ENCODE peak calls at places on chromosomes 16 and 17, in seven cellular contexts. One of them, this sample, is unnamed.

GRCh38 chr16:66240565-66240964 is 125.9 kb upstream of the CDH5 start:
- DNase-seq in tibial artery: no peak
- DNase-seq in brain microvascular endothelial cell: no peak
- DNase-seq in mammary epithelial cell: no peak
- DNase-seq in MM.1S: no peak
- DNase-seq in esophagus squamous epithelium: no peak
- DNase-seq in HCT116: no peak
- DNase-seq in this sample: no peak

GRCh38 chr17:4872786-4873185 is 26.6 kb upstream of the C17orf107 start:
- DNase-seq in tibial artery: no peak
- DNase-seq in MM.1S: no peak
- DNase-seq in HCT116: no peak
- DNase-seq in mammary epithelial cell: no peak
- DNase-seq in brain microvascular endothelial cell: no peak
- DNase-seq in esophagus squamous epithelium: no peak
- DNase-seq in this sample: no peak

GRCh38 chr17:27207073-27207511 is 86.8 kb upstream of the WSB1 start:
- DNase-seq in brain microvascular endothelial cell: peak; percentile 66
- DNase-seq in esophagus squamous epithelium: no peak
- DNase-seq in MM.1S: no peak
- DNase-seq in HCT116: peak; percentile 22
- DNase-seq in mammary epithelial cell: peak; percentile 70
- DNase-seq in tibial artery: no peak
- DNase-seq in this sample: no peak

GRCh38 chr16:80720759-80721470 is 83.5 kb downstream of the CDYL2 start:
- DNase-seq in MM.1S: no peak
- DNase-seq in HCT116: no peak
- DNase-seq in mammary epithelial cell: peak; percentile 8
- DNase-seq in tibial artery: no peak
- DNase-seq in esophagus squamous epithelium: no peak
- DNase-seq in brain microvascular endothelial cell: peak; percentile 16
- DNase-seq in this sample: no peak

GRCh38 chr17:78944956-78945355 is 19.8 kb upstream of the TIMP2 start:
- DNase-seq in mammary epithelial cell: no peak
- DNase-seq in tibial artery: no peak
- DNase-seq in HCT116: no peak
- DNase-seq in MM.1S: no peak
- DNase-seq in esophagus squamous epithelium: no peak
- DNase-seq in brain microvascular endothelial cell: no peak
- DNase-seq in this sample: no peak

GRCh38 chr17:43879723-43880419 is 27.5 kb downstream of the MPP2 start:
- DNase-seq in HCT116: no peak
- DNase-seq in MM.1S: no peak
- DNase-seq in mammary epithelial cell: no peak
- DNase-seq in esophagus squamous epithelium: no peak
- DNase-seq in tibial artery: no peak
- DNase-seq in brain microvascular endothelial cell: no peak
- DNase-seq in this sample: no peak

GRCh38 chr17:17970699-17971430 is 1.3 kb downstream of the TOM1L2 start:
- DNase-seq in HCT116: no peak
- DNase-seq in tibial artery: no peak
- DNase-seq in MM.1S: no peak
- DNase-seq in mammary epithelial cell: no peak
- DNase-seq in esophagus squamous epithelium: no peak
- DNase-seq in brain microvascular endothelial cell: no peak
- DNase-seq in this sample: no peak

GRCh38 chr16:20956319-20956718 is 55.7 kb downstream of the LYRM1 start:
- DNase-seq in esophagus squamous epithelium: no peak
- DNase-seq in mammary epithelial cell: no peak
- DNase-seq in MM.1S: no peak
- DNase-seq in tibial artery: no peak
- DNase-seq in brain microvascular endothelial cell: no peak
- DNase-seq in HCT116: no peak
- DNase-seq in this sample: no peak

GRCh38 chr16:75250809-75251279 is 580 bp downstream of the BCAR1 start:
- DNase-seq in mammary epithelial cell: no peak
- DNase-seq in HCT116: no peak
- DNase-seq in esophagus squamous epithelium: no peak
- DNase-seq in tibial artery: no peak
- DNase-seq in MM.1S: no peak
- DNase-seq in brain microvascular endothelial cell: no peak
- DNase-seq in this sample: no peak

GRCh38 chr16:15966420-15967222 is 17.2 kb downstream of the ABCC1 start:
- DNase-seq in mammary epithelial cell: peak; percentile 85
- DNase-seq in MM.1S: no peak
- DNase-seq in HCT116: peak; percentile 92
- DNase-seq in brain microvascular endothelial cell: peak; percentile 42
- DNase-seq in esophagus squamous epithelium: no peak
- DNase-seq in tibial artery: no peak
- DNase-seq in this sample: no peak

GRCh38 chr16:56732832-56733231 is 2.9 kb downstream of the NUP93 start:
- DNase-seq in esophagus squamous epithelium: no peak
- DNase-seq in HCT116: no peak
- DNase-seq in tibial artery: no peak
- DNase-seq in mammary epithelial cell: peak; percentile 10
- DNase-seq in brain microvascular endothelial cell: no peak
- DNase-seq in MM.1S: no peak
- DNase-seq in this sample: no peak

GRCh38 chr17:75219815-75220214 is 14.3 kb downstream of the NUP85 start:
- DNase-seq in HCT116: no peak
- DNase-seq in mammary epithelial cell: no peak
- DNase-seq in tibial artery: no peak
- DNase-seq in MM.1S: no peak
- DNase-seq in brain microvascular endothelial cell: no peak
- DNase-seq in esophagus squamous epithelium: no peak
- DNase-seq in this sample: no peak

GRCh38 chr17:83067718-83068261 is 11.6 kb upstream of the METRNL start:
- DNase-seq in esophagus squamous epithelium: no peak
- DNase-seq in tibial artery: peak; percentile 19
- DNase-seq in brain microvascular endothelial cell: no peak
- DNase-seq in HCT116: no peak
- DNase-seq in MM.1S: peak; percentile 4
- DNase-seq in mammary epithelial cell: no peak
- DNase-seq in this sample: no peak

GRCh38 chr17:40618754-40619625 is 28.6 kb downstream of the SMARCE1 start:
- DNase-seq in tibial artery: no peak
- DNase-seq in MM.1S: no peak
- DNase-seq in esophagus squamous epithelium: no peak
- DNase-seq in brain microvascular endothelial cell: no peak
- DNase-seq in mammary epithelial cell: no peak
- DNase-seq in HCT116: no peak
- DNase-seq in this sample: no peak

GRCh38 chr17:12977008-12977751 is 40.6 kb downstream of the ELAC2 start:
- DNase-seq in tibial artery: no peak
- DNase-seq in brain microvascular endothelial cell: no peak
- DNase-seq in HCT116: no peak
- DNase-seq in MM.1S: no peak
- DNase-seq in mammary epithelial cell: no peak
- DNase-seq in esophagus squamous epithelium: no peak
- DNase-seq in this sample: no peak

GRCh38 chr16:17414421-17414820 is 56.3 kb downstream of the XYLT1 start:
- DNase-seq in HCT116: no peak
- DNase-seq in MM.1S: no peak
- DNase-seq in esophagus squamous epithelium: no peak
- DNase-seq in brain microvascular endothelial cell: no peak
- DNase-seq in tibial artery: no peak
- DNase-seq in mammary epithelial cell: no peak
- DNase-seq in this sample: no peak

GRCh38 chr16:46586011-46586577 is 35.1 kb downstream of the SHCBP1 start:
- DNase-seq in MM.1S: no peak
- DNase-seq in esophagus squamous epithelium: no peak
- DNase-seq in HCT116: no peak
- DNase-seq in brain microvascular endothelial cell: no peak
- DNase-seq in mammary epithelial cell: no peak
- DNase-seq in tibial artery: no peak
- DNase-seq in this sample: no peak

GRCh38 chr17:9121186-9121820 is 100.0 kb downstream of the NTN1 start:
- DNase-seq in mammary epithelial cell: no peak
- DNase-seq in tibial artery: no peak
- DNase-seq in brain microvascular endothelial cell: no peak
- DNase-seq in MM.1S: no peak
- DNase-seq in HCT116: no peak
- DNase-seq in esophagus squamous epithelium: no peak
- DNase-seq in this sample: no peak

GRCh38 chr17:1031711-1032110 is 34.8 kb downstream of the TIMM22 start:
- DNase-seq in HCT116: no peak
- DNase-seq in brain microvascular endothelial cell: no peak
- DNase-seq in esophagus squamous epithelium: no peak
- DNase-seq in mammary epithelial cell: no peak
- DNase-seq in MM.1S: no peak
- DNase-seq in tibial artery: no peak
- DNase-seq in this sample: no peak

GRCh38 chr17:15663691-15664090 is 20.4 kb downstream of the TRIM16 start:
- DNase-seq in HCT116: no peak
- DNase-seq in MM.1S: no peak
- DNase-seq in esophagus squamous epithelium: no peak
- DNase-seq in tibial artery: no peak
- DNase-seq in brain microvascular endothelial cell: no peak
- DNase-seq in mammary epithelial cell: no peak
- DNase-seq in this sample: no peak

GRCh38 chr17:6098466-6099180 is 28.4 kb downstream of the WSCD1 start:
- DNase-seq in MM.1S: no peak
- DNase-seq in HCT116: no peak
- DNase-seq in mammary epithelial cell: no peak
- DNase-seq in tibial artery: peak; percentile 47
- DNase-seq in brain microvascular endothelial cell: no peak
- DNase-seq in esophagus squamous epithelium: no peak
- DNase-seq in this sample: no peak

GRCh38 chr16:68311316-68311620 is 449 bp downstream of the PRMT7 start:
- DNase-seq in brain microvascular endothelial cell: peak; percentile 24
- DNase-seq in mammary epithelial cell: no peak
- DNase-seq in esophagus squamous epithelium: no peak
- DNase-seq in tibial artery: no peak
- DNase-seq in MM.1S: peak; percentile 71
- DNase-seq in HCT116: no peak
- DNase-seq in this sample: no peak

GRCh38 chr17:8976638-8977037 is 11.1 kb upstream of the PIK3R5 start:
- DNase-seq in brain microvascular endothelial cell: no peak
- DNase-seq in HCT116: no peak
- DNase-seq in esophagus squamous epithelium: no peak
- DNase-seq in tibial artery: no peak
- DNase-seq in MM.1S: peak; percentile 13
- DNase-seq in mammary epithelial cell: peak; percentile 16
- DNase-seq in this sample: no peak

GRCh38 chr17:199806-200603 is 18.6 kb upstream of the DOC2B start:
- DNase-seq in tibial artery: no peak
- DNase-seq in brain microvascular endothelial cell: no peak
- DNase-seq in MM.1S: no peak
- DNase-seq in mammary epithelial cell: peak; percentile 20
- DNase-seq in HCT116: no peak
- DNase-seq in esophagus squamous epithelium: no peak
- DNase-seq in this sample: no peak

GRCh38 chr17:77892469-77893143 is 65.9 kb upstream of the TNRC6C start:
- DNase-seq in mammary epithelial cell: no peak
- DNase-seq in brain microvascular endothelial cell: no peak
- DNase-seq in tibial artery: no peak
- DNase-seq in esophagus squamous epithelium: no peak
- DNase-seq in HCT116: peak; percentile 21
- DNase-seq in MM.1S: no peak
- DNase-seq in this sample: no peak

GRCh38 chr17:5585814-5586558 is 1.7 kb upstream of the NLRP1 start:
- DNase-seq in mammary epithelial cell: peak; percentile 65
- DNase-seq in MM.1S: no peak
- DNase-seq in HCT116: no peak
- DNase-seq in brain microvascular endothelial cell: no peak
- DNase-seq in tibial artery: no peak
- DNase-seq in esophagus squamous epithelium: no peak
- DNase-seq in this sample: no peak

GRCh38 chr17:683040-683439 is 31.6 kb downstream of the VPS53 start:
- DNase-seq in MM.1S: no peak
- DNase-seq in brain microvascular endothelial cell: no peak
- DNase-seq in mammary epithelial cell: no peak
- DNase-seq in esophagus squamous epithelium: no peak
- DNase-seq in HCT116: no peak
- DNase-seq in tibial artery: no peak
- DNase-seq in this sample: no peak

GRCh38 chr17:60526726-60527125 is 684 bp upstream of the APPBP2 start:
- DNase-seq in HCT116: no peak
- DNase-seq in tibial artery: no peak
- DNase-seq in brain microvascular endothelial cell: no peak
- DNase-seq in MM.1S: no peak
- DNase-seq in esophagus squamous epithelium: no peak
- DNase-seq in mammary epithelial cell: no peak
- DNase-seq in this sample: no peak

GRCh38 chr16:18800674-18801196 is 614 bp downstream of the ARL6IP1 start:
- DNase-seq in brain microvascular endothelial cell: no peak
- DNase-seq in esophagus squamous epithelium: no peak
- DNase-seq in MM.1S: no peak
- DNase-seq in mammary epithelial cell: no peak
- DNase-seq in HCT116: no peak
- DNase-seq in tibial artery: no peak
- DNase-seq in this sample: no peak

GRCh38 chr17:81566461-81567126 is 14.4 kb upstream of the FAAP100 start:
- DNase-seq in mammary epithelial cell: peak; percentile 79
- DNase-seq in brain microvascular endothelial cell: peak; percentile 95
- DNase-seq in MM.1S: no peak
- DNase-seq in HCT116: peak; percentile 41
- DNase-seq in tibial artery: peak; percentile 81
- DNase-seq in esophagus squamous epithelium: no peak
- DNase-seq in this sample: peak; percentile 64
- H3K36me3 ChIP-seq in mammary epithelial cell: peaks cover 38% of the 10 kb centered on the region
- H3K36me3 ChIP-seq in brain microvascular endothelial cell: peaks cover 73% of the 10 kb centered on the region
- H3K36me3 ChIP-seq in MM.1S: peaks cover 5% of the 10 kb centered on the region
- H3K36me3 ChIP-seq in HCT116: peaks cover 85% of the 10 kb centered on the region
- H3K36me3 ChIP-seq in tibial artery: peaks cover 81% of the 10 kb centered on the region
- H3K36me3 ChIP-seq in esophagus squamous epithelium: peaks cover 100% of the 10 kb centered on the region
- H3K36me3 ChIP-seq in this sample: peaks cover 32% of the 10 kb centered on the region

DNA sequence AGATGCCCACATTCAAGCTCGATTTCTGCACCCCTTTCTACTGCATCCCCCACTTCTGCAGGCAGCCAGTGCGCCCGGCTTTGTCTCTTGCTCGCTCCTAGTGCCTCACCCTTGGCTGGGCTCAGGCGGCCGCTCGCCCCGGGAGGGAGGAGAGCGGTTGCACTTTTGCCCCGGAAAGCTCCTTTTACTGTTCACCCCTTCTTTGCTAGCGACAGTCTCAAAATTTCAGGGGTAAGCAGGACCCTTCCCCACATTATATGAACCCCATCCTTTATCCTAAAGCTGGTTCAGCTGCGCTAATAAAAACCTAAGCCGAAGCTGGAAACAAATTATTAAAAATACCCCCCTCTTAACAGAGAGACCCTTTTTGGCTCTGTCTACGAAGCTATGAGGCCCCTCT is 987 bp downstream of the HOXB5 start:
- DNase-seq in mammary epithelial cell: no peak
- DNase-seq in MM.1S: no peak
- DNase-seq in brain microvascular endothelial cell: no peak
- DNase-seq in HCT116: no peak
- DNase-seq in esophagus squamous epithelium: no peak
- DNase-seq in tibial artery: no peak
- DNase-seq in this sample: no peak
- H3K4me3 ChIP-seq in mammary epithelial cell: no peak overlapping the region
- H3K4me3 ChIP-seq in MM.1S: peak overlapping the region; percentile 65
- H3K4me3 ChIP-seq in brain microvascular endothelial cell: peak overlapping the region; percentile 58
- H3K4me3 ChIP-seq in HCT116: no peak overlapping the region
- H3K4me3 ChIP-seq in esophagus squamous epithelium: peak overlapping the region; percentile 46
- H3K4me3 ChIP-seq in tibial artery: no peak overlapping the region
- H3K4me3 ChIP-seq in this sample: peak overlapping the region; percentile 72

GRCh38 chr17:81528651-81529436 is 667 bp downstream of the FSCN2 start:
- DNase-seq in esophagus squamous epithelium: no peak
- DNase-seq in tibial artery: no peak
- DNase-seq in mammary epithelial cell: no peak
- DNase-seq in HCT116: no peak
- DNase-seq in MM.1S: no peak
- DNase-seq in brain microvascular endothelial cell: no peak
- DNase-seq in this sample: no peak
- TF ChIP-seq CTCF in esophagus squamous epithelium: no peak
- TF ChIP-seq CTCF in tibial artery: no peak
- TF ChIP-seq CTCF in mammary epithelial cell: no peak
- TF ChIP-seq CTCF in HCT116: no peak
- TF ChIP-seq CTCF in MM.1S: no peak
- TF ChIP-seq CTCF in brain microvascular endothelial cell: no peak
- TF ChIP-seq CTCF in this sample: no peak

GRCh38 chr17:36979585-36979941 is 30.8 kb downstream of the AATF start:
- DNase-seq in mammary epithelial cell: no peak
- DNase-seq in tibial artery: no peak
- DNase-seq in esophagus squamous epithelium: no peak
- DNase-seq in HCT116: no peak
- DNase-seq in MM.1S: no peak
- DNase-seq in brain microvascular endothelial cell: no peak
- DNase-seq in this sample: no peak
- H3K36me3 ChIP-seq in mammary epithelial cell: no peaks in the 10 kb centered on the region
- H3K36me3 ChIP-seq in tibial artery: no peaks in the 10 kb centered on the region
- H3K36me3 ChIP-seq in esophagus squamous epithelium: peaks cover 5% of the 10 kb centered on the region
- H3K36me3 ChIP-seq in HCT116: no peaks in the 10 kb centered on the region
- H3K36me3 ChIP-seq in MM.1S: no peaks in the 10 kb centered on the region
- H3K36me3 ChIP-seq in brain microvascular endothelial cell: no peaks in the 10 kb centered on the region
- H3K36me3 ChIP-seq in this sample: no peaks in the 10 kb centered on the region